ENCODE peak calls at places on chromosomes 11 and 22, in eight cellular contexts. F is IMR-90, P is lower leg skin, A is cardiac muscle cell, N is neural progenitor cell, M is mammary epithelial cell, R is stomach, U is GM20000. D is an unnamed sample.

GRCh38 chr11:19844012-19844411 is 131.4 kb downstream of the NAV2 start:
- DNase-seq in F (no peak), P (no peak), A (no peak), N (no peak), M (no peak), R (no peak), U (no peak), D (no peak)

GRCh38 chr11:518463-519202 is 11.6 kb upstream of the RNH1 start:
- DNase-seq in F (peak), P (peak), A (peak), N (peak), M (peak), R (peak), U (peak), D (peak)

GRCh38 chr11:24132471-24132870 is 364.4 kb upstream of the LUZP2 start:
- DNase-seq in F (no peak), P (no peak), A (no peak), N (no peak), M (no peak), R (no peak), U (no peak), D (peak)

GRCh38 chr11:13781153-13781552 is 112.7 kb downstream of the FAR1 start:
- DNase-seq in F (no peak), P (no peak), A (no peak), N (no peak), M (peak), R (no peak), U (no peak), D (peak)

GRCh38 chr22:30582788-30583575 is 8.5 kb upstream of the GAL3ST1 start:
- DNase-seq in F (no peak), P (no peak), A (no peak), N (no peak), M (no peak), R (no peak), U (no peak), D (no peak)

GRCh38 chr11:72751293-72752087 is 718 bp downstream of the ARAP1 start:
- DNase-seq in F (no peak), P (no peak), A (no peak), N (no peak), M (no peak), R (no peak), U (peak), D (no peak)

GRCh38 chr11:64400667-64401066 is 41.7 kb downstream of the RPS6KA4 start:
- DNase-seq in F (no peak), P (no peak), A (no peak), N (no peak), M (no peak), R (peak), U (no peak), D (no peak)

GRCh38 chr11:129996113-129996870 is 6.3 kb downstream of the PRDM10 start:
- DNase-seq in F (no peak), P (no peak), A (peak), N (no peak), M (no peak), R (no peak), U (no peak), D (no peak)

DNA sequence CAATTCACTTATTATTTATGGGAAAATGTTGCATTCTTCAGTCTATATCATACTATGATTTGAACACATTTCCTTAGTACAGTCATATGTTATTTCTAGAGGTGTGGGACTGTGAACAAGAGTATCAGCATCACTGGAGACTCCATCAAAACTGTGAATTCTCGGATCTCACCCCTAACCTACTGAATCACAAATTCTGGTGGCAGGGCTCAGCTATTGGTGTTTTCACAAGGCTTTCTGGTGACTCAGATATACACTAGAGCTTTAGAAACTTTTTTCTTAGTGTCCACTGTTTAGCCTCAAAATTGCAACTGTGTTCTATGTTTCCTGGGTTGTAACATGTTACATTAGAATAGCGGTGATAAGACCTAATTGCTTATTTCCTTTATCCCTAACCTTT is 352.9 kb upstream of the DDI1 start:
- DNase-seq in F (peak), P (no peak), A (peak), N (no peak), M (no peak), R (no peak), U (no peak), D (no peak)
- TF ChIP-seq CTCF in F (no peak), P (no peak), A (no peak), N (no peak), M (no peak), R (no peak), U (no peak), D (no peak)

GRCh38 chr11:38680746-38681145 is 2082.7 kb upstream of the RAG2 start:
- DNase-seq in F (no peak), P (no peak), A (no peak), N (no peak), M (no peak), R (no peak), U (no peak), D (no peak)
- TF ChIP-seq CTCF in F (no peak), P (no peak), A (no peak), N (no peak), M (no peak), R (no peak), U (no peak), D (no peak)

GRCh38 chr11:66638177-66639065 is at the start of gene RBM4:
- DNase-seq in F (peak), P (peak), A (peak), N (peak), M (peak), R (peak), U (peak), D (peak)
- TF ChIP-seq CTCF in F (no peak), P (no peak), A (peak), N (peak), M (no peak), R (no peak), U (no peak), D (no peak)

GRCh38 chr22:41674941-41675340 is 13.7 kb downstream of the SNU13 start:
- DNase-seq in F (no peak), P (no peak), A (no peak), N (no peak), M (no peak), R (no peak), U (no peak), D (no peak)

GRCh38 chr22:41668971-41669911 is 19.4 kb downstream of the SNU13 start:
- DNase-seq in F (peak), P (no peak), A (peak), N (no peak), M (no peak), R (no peak), U (no peak), D (no peak)

GRCh38 chr22:41676134-41676533 is 12.5 kb downstream of the SNU13 start:
- DNase-seq in F (no peak), P (no peak), A (no peak), N (no peak), M (no peak), R (no peak), U (no peak), D (no peak)

DNA sequence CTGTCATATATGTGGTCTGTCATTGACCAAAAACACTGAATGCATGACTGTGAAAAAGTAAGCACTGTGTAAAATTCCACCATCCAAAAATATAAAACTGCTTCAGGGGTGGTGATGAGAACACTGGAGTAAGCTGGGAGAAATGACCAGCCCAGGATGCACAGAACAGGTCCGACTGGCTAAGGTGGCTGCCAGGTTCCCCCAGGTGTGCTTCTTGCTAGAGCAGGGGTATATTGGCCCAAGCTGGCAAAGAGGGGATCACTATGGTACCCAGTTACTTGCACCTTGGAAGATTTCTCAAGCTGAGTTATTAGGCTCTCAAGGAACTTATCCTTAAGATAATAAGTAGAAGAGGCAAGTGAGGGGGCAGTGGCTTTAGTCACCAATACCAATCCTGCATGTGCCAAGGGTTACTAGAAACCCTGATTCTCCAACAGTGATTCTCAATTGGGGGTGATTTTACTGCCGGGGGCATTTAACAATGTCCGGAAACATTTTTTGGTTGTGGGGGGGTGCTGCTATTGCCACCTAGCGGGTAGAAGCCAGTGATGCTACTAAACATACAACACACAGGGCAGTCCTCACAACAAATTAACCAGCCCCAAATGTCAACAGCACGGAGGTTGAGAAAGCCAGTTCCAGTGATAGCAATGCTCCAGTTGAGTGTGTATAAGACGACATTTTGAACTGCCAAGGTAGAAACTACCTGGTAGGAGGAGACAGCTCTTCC is 15.7 kb downstream of the SNU13 start:
- DNase-seq in F (no peak), P (no peak), A (no peak), N (no peak), M (no peak), R (no peak), U (no peak), D (peak)
- TF ChIP-seq CTCF in F (peak), P (no peak), A (peak), N (peak), M (peak), R (peak), U (no peak), D (peak)

DNA sequence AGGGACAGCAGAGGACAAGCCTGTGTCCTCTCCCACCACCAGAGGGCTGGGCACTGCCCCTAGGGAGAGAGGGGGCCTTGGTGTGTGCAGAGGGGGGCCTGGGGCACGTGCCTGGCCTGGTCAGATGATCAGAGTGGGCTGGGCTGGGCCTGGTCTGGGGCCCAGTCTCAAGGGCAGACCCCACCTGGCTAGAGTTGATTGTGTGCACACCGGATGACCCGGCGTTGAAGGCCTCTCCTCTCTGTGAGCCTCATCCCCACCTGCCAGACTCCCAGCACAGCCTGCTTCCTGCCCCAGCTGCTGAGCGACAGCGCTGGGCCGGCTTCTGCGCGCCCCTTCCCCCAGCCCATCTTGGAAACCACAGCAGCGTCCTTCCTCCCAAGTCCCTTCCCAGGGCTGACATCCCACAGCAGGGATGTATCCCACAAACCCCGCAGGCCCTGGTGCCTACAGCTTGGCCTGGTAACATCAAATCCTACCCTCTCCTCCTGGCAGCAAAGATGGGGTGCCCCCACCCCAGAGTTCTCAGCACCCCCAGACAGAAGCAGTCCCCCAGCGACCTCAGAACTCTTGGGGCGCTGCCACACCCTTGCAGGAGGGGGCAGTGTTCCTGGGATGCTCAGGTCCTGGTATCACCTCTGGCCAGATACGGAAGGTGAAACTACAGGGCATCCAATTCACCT is 11.1 kb upstream of the TSSC4 start:
- DNase-seq in F (no peak), P (no peak), A (no peak), N (no peak), M (no peak), R (no peak), U (no peak), D (no peak)
- TF ChIP-seq CTCF in F (no peak), P (no peak), A (no peak), N (no peak), M (no peak), R (no peak), U (no peak), D (no peak)

DNA sequence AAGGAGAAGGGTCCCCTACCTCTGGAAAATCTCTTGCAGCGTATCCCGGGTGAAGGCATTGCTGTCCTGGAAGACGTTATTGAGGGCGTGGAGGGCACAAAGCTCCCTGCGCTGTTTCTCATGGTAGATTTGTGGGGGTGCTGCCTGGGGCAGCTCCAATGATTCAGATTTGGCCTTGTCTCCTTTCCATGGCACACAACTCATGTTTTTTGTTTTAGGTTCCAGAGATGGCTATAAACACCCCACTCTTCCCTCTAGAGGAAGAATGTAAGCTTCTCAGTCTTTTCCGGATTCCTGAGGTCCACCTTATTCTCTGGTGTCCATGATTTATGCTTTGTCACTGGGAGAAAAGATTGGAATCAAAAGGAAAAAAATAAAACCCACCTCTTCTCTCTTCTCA is 959 bp downstream of the JOSD1 start:
- DNase-seq in F (peak), P (no peak), A (peak), N (no peak), M (peak), R (no peak), U (no peak), D (no peak)
- TF ChIP-seq CTCF in F (no peak), P (no peak), A (no peak), N (no peak), M (peak), R (no peak), U (no peak), D (no peak)

GRCh38 chr22:21685164-21685513 is 19.3 kb downstream of the PPIL2 start:
- DNase-seq in F (no peak), P (no peak), A (no peak), N (no peak), M (no peak), R (no peak), U (no peak), D (no peak)
- TF ChIP-seq CTCF in F (no peak), P (no peak), A (no peak), N (no peak), M (no peak), R (no peak), U (no peak), D (no peak)

GRCh38 chr11:66143264-66143566 is 73.1 kb downstream of the PACS1 start:
- DNase-seq in F (no peak), P (no peak), A (no peak), N (no peak), M (no peak), R (no peak), U (no peak), D (no peak)
- TF ChIP-seq CTCF in F (no peak), P (no peak), A (no peak), N (no peak), M (no peak), R (no peak), U (no peak), D (no peak)

GRCh38 chr11:62217191-62217748 is 8.8 kb downstream of the SCGB2A1 start:
- DNase-seq in F (no peak), P (no peak), A (peak), N (peak), M (no peak), R (no peak), U (no peak), D (peak)
- TF ChIP-seq CTCF in F (peak), P (no peak), A (peak), N (peak), M (peak), R (no peak), U (no peak), D (peak)

D was measured in MCF 10A.